ENCODE peak calls at places on chromosome 20, in five cellular contexts. K is NCI-H1436; U is brain microvascular endothelial cell; W is activated CD4-positive, CD25-positive, alpha-beta regulatory T cell; G is AG09309. J is an unnamed sample.
A peak's percentile ranks its signal among the peaks of the same experiment; 100 is the strongest.

GRCh38 chr20:43840382-43841070 is 74.1 kb upstream of the TOX2 start:
- DNase-seq in K (no peak), W (no peak), U (no peak), G (no peak), J (peak; percentile 28)

GRCh38 chr20:32207626-32208498 is at the start of the genes PLAGL2 and POFUT1:
- DNase-seq in K (peak; percentile 82), W (peak; percentile 80), G (peak; percentile 18), U (peak; percentile 65), J (peak; percentile 80)

GRCh38 chr20:53845980-53846379 is 224.4 kb downstream of the BCAS1 start:
- DNase-seq in G (no peak), W (no peak), U (no peak), K (no peak), J (no peak)

GRCh38 chr20:63215101-63216040 is 560 bp downstream of the YTHDF1 start:
- DNase-seq in K (no peak), W (no peak), G (no peak), U (peak; percentile 33), J (peak; percentile 11)

GRCh38 chr20:17727351-17727750 is 27.6 kb downstream of the BANF2 start:
- DNase-seq in W (no peak), K (no peak), G (no peak), U (no peak), J (no peak)

GRCh38 chr20:676967-677366 is 1.4 kb upstream of the SCRT2 start:
- DNase-seq in G (no peak), U (no peak), K (no peak), W (no peak), J (no peak)

GRCh38 chr20:1280421-1281102 is 14.5 kb downstream of the SNPH start:
- DNase-seq in W (no peak), G (no peak), K (no peak), U (no peak), J (no peak)

GRCh38 chr20:49171928-49172327 is 16.2 kb downstream of the STAU1 start:
- DNase-seq in K (no peak), W (no peak), G (no peak), U (no peak), J (no peak)

GRCh38 chr20:39295301-39295700 is 333.2 kb downstream of the DHX35 start:
- DNase-seq in K (no peak), W (no peak), G (no peak), U (no peak), J (no peak)

GRCh38 chr20:24698706-24699206 is 229.3 kb downstream of the SYNDIG1 start:
- DNase-seq in W (no peak), U (no peak), G (no peak), K (no peak), J (no peak)

GRCh38 chr20:60586417-60587105 is 628.3 kb downstream of the CDH26 start:
- DNase-seq in W (no peak), U (no peak), G (no peak), K (no peak), J (peak; percentile 12)

GRCh38 chr20:44495802-44496481 is 20.3 kb downstream of the TTPAL start:
- DNase-seq in K (no peak), W (no peak), U (peak; percentile 97), G (peak; percentile 99), J (no peak)